ENCODE peak calls at places on chromosomes 11 and 22, in eight cellular contexts. B is activated T-helper 1 cell treated with anti-CD3 and anti-CD28 coated beads, Interleukin-12 subunit alpha, Interleukin-12 subunit beta, Interleukin-2, Interleukin-4 antibody, amounts not matched to agents 30 ng/mL and 10 ng/mL and 1 ng/mL, durations not matched to agents 14 hours and 24 hours and 36 hours; R is activated CD4-positive, alpha-beta T cell treated with anti-CD3 and anti-CD28 coated beads, Interleukin-2, amount 50 U/mL, for 48 hours; S is glutamatergic neuron; J is adrenal gland; T is left cardiac atrium; Q is HTR-8/SVneo; Y is endothelial cell. E is an unnamed sample.

GRCh38 chr11:74018331-74019005 is 9.6 kb upstream of the UCP3 start:
- DNase-seq in B (no peak), R (no peak), S (no peak), J (peak), T (peak), Q (no peak), Y (no peak), E (no peak)

GRCh38 chr22:32079110-32080089 is 36.3 kb downstream of the SLC5A1 start:
- DNase-seq in B (no peak), R (no peak), S (no peak), J (peak), T (no peak), Q (peak), Y (no peak), E (no peak)

GRCh38 chr11:68461284-68461861 is 821 bp downstream of the PPP6R3 start:
- DNase-seq in B (no peak), R (no peak), S (no peak), J (peak), T (no peak), Q (peak), Y (no peak), E (no peak)

GRCh38 chr11:71078482-71078881 is 173.9 kb downstream of the SHANK2 start:
- DNase-seq in B (no peak), R (no peak), S (no peak), J (no peak), T (no peak), Q (no peak), Y (no peak), E (no peak)

GRCh38 chr11:117832511-117832910 is 8.0 kb upstream of the FXYD2 start:
- DNase-seq in B (no peak), R (no peak), S (no peak), J (peak), T (no peak), Q (no peak), Y (no peak), E (no peak)

GRCh38 chr11:34783816-34784317 is 132.3 kb downstream of the APIP start:
- DNase-seq in B (no peak), R (no peak), S (no peak), J (no peak), T (no peak), Q (no peak), Y (no peak), E (no peak)

GRCh38 chr11:119764108-119764874 is 35.3 kb upstream of the NECTIN1 start:
- DNase-seq in B (no peak), R (no peak), S (no peak), J (peak), T (peak), Q (no peak), Y (no peak), E (no peak)

GRCh38 chr11:10413268-10413667 is 41.8 kb upstream of the AMPD3 start:
- DNase-seq in B (peak), R (peak), S (no peak), J (no peak), T (no peak), Q (no peak), Y (no peak), E (peak)

GRCh38 chr22:44325718-44326548 is 13.2 kb upstream of the SHISAL1 start:
- DNase-seq in B (no peak), R (no peak), S (no peak), J (no peak), T (no peak), Q (no peak), Y (no peak), E (no peak)

GRCh38 chr11:102733232-102733875 is 8.6 kb upstream of the MMP8 start:
- DNase-seq in B (peak), R (peak), S (peak), J (peak), T (peak), Q (peak), Y (peak), E (peak)

GRCh38 chr22:39646614-39647210 is 76.2 kb downstream of the CACNA1I start:
- DNase-seq in B (no peak), R (no peak), S (no peak), J (no peak), T (no peak), Q (no peak), Y (no peak), E (peak)

GRCh38 chr11:74487875-74488274 is 5.6 kb downstream of the LIPT2 start:
- DNase-seq in B (no peak), R (no peak), S (no peak), J (no peak), T (no peak), Q (no peak), Y (no peak), E (peak)

GRCh38 chr11:28966951-28967350 is 858.8 kb downstream of the METTL15 start:
- DNase-seq in B (no peak), R (no peak), S (no peak), J (no peak), T (no peak), Q (no peak), Y (no peak), E (no peak)

GRCh38 chr22:50506611-50507420 is 686 bp downstream of the LMF2 start:
- DNase-seq in B (no peak), R (no peak), S (peak), J (peak), T (no peak), Q (no peak), Y (no peak), E (no peak)

GRCh38 chr11:133901316-133901715 is 55.5 kb downstream of the IGSF9B start:
- DNase-seq in B (no peak), R (no peak), S (no peak), J (no peak), T (no peak), Q (no peak), Y (no peak), E (no peak)

GRCh38 chr22:38230108-38230825 is 28.5 kb downstream of the MAFF start:
- DNase-seq in B (no peak), R (peak), S (no peak), J (peak), T (no peak), Q (no peak), Y (peak), E (peak)

GRCh38 chr11:13260963-13261599 is 16.5 kb upstream of the BMAL1 start:
- DNase-seq in B (no peak), R (no peak), S (no peak), J (peak), T (peak), Q (no peak), Y (no peak), E (no peak)

GRCh38 chr22:23259916-23260644 is 79.8 kb downstream of the BCR start:
- DNase-seq in B (no peak), R (no peak), S (no peak), J (no peak), T (no peak), Q (no peak), Y (no peak), E (no peak)

GRCh38 chr22:36053242-36054147 is 24.9 kb upstream of the RBFOX2 start:
- DNase-seq in B (no peak), R (no peak), S (no peak), J (no peak), T (no peak), Q (no peak), Y (no peak), E (no peak)

GRCh38 chr11:43515090-43515489 is 156.4 kb downstream of the TTC17 start:
- DNase-seq in B (no peak), R (no peak), S (peak), J (no peak), T (no peak), Q (no peak), Y (peak), E (peak)

GRCh38 chr11:129317564-129317963 is 58.1 kb upstream of the BARX2 start:
- DNase-seq in B (no peak), R (no peak), S (no peak), J (no peak), T (no peak), Q (no peak), Y (no peak), E (no peak)

E was measured in BE2C.